ENCODE peak calls at places on chromosomes 6 and 20, in eight cellular contexts. T, K, U, X, H, B, C and O are unnamed samples.

GRCh38 chr20:32982617-32983458 is 21.4 kb downstream of the SUN5 start:
- DNase-seq in T (no peak), K (no peak), U (peak; percentile 44), X (peak; percentile 5), H (no peak), B (no peak), C (no peak), O (no peak)

GRCh38 chr6:134431306-134431919 is 113.5 kb upstream of the SGK1 start:
- DNase-seq in T (no peak), K (no peak), U (no peak), X (no peak), H (no peak), B (no peak), C (peak; percentile 71), O (no peak)

GRCh38 chr20:1907586-1907985 is 12.4 kb downstream of the SIRPA start:
- DNase-seq in T (no peak), K (no peak), U (no peak), X (peak; percentile 94), H (no peak), B (no peak), C (peak; percentile 44), O (no peak)

GRCh38 chr20:23397961-23398360 is 23.3 kb downstream of the NAPB start:
- DNase-seq in T (no peak), K (no peak), U (no peak), X (no peak), H (no peak), B (no peak), C (peak; percentile 69), O (no peak)

GRCh38 chr6:52598824-52599190 is 21.9 kb upstream of the TRAM2 start:
- DNase-seq in T (no peak), K (no peak), U (no peak), X (no peak), H (no peak), B (no peak), C (no peak), O (no peak)

GRCh38 chr6:112433457-112433856 is 86.3 kb downstream of the RFPL4B start:
- DNase-seq in T (no peak), K (no peak), U (no peak), X (no peak), H (no peak), B (no peak), C (no peak), O (no peak)

GRCh38 chr6:123519191-123519510 is 117.6 kb downstream of the TRDN start:
- DNase-seq in T (no peak), K (no peak), U (no peak), X (peak; percentile 84), H (peak; percentile 60), B (no peak), C (no peak), O (no peak)

GRCh38 chr20:48750941-48751620 is 76.7 kb downstream of the PREX1 start:
- DNase-seq in T (no peak), K (peak; percentile 46), U (peak; percentile 25), X (peak; percentile 61), H (no peak), B (no peak), C (no peak), O (no peak)

GRCh38 chr6:147022041-147022440 is 182.2 kb upstream of the STXBP5 start:
- DNase-seq in T (no peak), K (no peak), U (no peak), X (no peak), H (no peak), B (no peak), C (peak; percentile 48), O (no peak)

GRCh38 chr20:51412333-51412761 is 130.2 kb downstream of the NFATC2 start:
- DNase-seq in T (no peak), K (no peak), U (no peak), X (no peak), H (no peak), B (peak; percentile 33), C (peak; percentile 52), O (peak; percentile 42)

GRCh38 chr6:14924126-14925024 is 321.5 kb upstream of the JARID2 start:
- DNase-seq in T (no peak), K (no peak), U (peak; percentile 19), X (no peak), H (no peak), B (no peak), C (peak; percentile 55), O (no peak)

GRCh38 chr6:165774903-165775608 is 112.0 kb upstream of the PDE10A start:
- DNase-seq in T (no peak), K (no peak), U (no peak), X (peak; percentile 23), H (no peak), B (no peak), C (no peak), O (no peak)

GRCh38 chr6:136087986-136088385 is 162.1 kb downstream of the MTFR2 start:
- DNase-seq in T (no peak), K (no peak), U (no peak), X (no peak), H (no peak), B (no peak), C (peak; percentile 82), O (no peak)

GRCh38 chr6:92124126-92124525 is 1295.2 kb downstream of the EPHA7 start:
- DNase-seq in T (no peak), K (no peak), U (no peak), X (no peak), H (no peak), B (no peak), C (peak; percentile 45), O (no peak)

GRCh38 chr6:15331629-15332241 is 85.9 kb downstream of the JARID2 start:
- DNase-seq in T (no peak), K (no peak), U (no peak), X (no peak), H (no peak), B (no peak), C (no peak), O (no peak)

GRCh38 chr6:107173779-107174178 is 58.5 kb upstream of the BEND3 start:
- DNase-seq in T (no peak), K (no peak), U (no peak), X (no peak), H (no peak), B (no peak), C (peak; percentile 65), O (no peak)

GRCh38 chr20:24742989-24743388 is 206.1 kb upstream of the CST7 start:
- DNase-seq in T (no peak), K (no peak), U (no peak), X (no peak), H (no peak), B (no peak), C (no peak), O (no peak)

GRCh38 chr6:14177413-14178082 is 60.0 kb downstream of the CD83 start:
- DNase-seq in T (no peak), K (no peak), U (no peak), X (no peak), H (no peak), B (no peak), C (no peak), O (no peak)

GRCh38 chr6:30881392-30881986 is 2.8 kb upstream of the DDR1 start:
- DNase-seq in T (no peak), K (no peak), U (no peak), X (no peak), H (no peak), B (no peak), C (no peak), O (no peak)
- H3K4me1 ChIP-seq in T (peaks cover 44% of the 10 kb centered on the region), K (peaks cover 37% of the 10 kb centered on the region), U (peaks cover 53% of the 10 kb centered on the region), X (peaks cover 31% of the 10 kb centered on the region), H (peaks cover 60% of the 10 kb centered on the region), B (peaks cover 19% of the 10 kb centered on the region), C (peaks cover 36% of the 10 kb centered on the region), O (peaks cover 14% of the 10 kb centered on the region)

GRCh38 chr6:99712560-99712959 is 105.9 kb downstream of the PRDM13 start:
- DNase-seq in T (no peak), K (no peak), U (no peak), X (no peak), H (no peak), B (no peak), C (no peak), O (no peak)
- TF ChIP-seq CTCF in T (no peak), K (no peak), U (no peak), X (no peak), H (no peak), B (no peak), C (no peak), O (no peak)

GRCh38 chr6:142944126-142945066 is 580 bp downstream of the HIVEP2 start:
- DNase-seq in T (peak; percentile 52), K (peak; percentile 89), U (peak; percentile 86), X (peak; percentile 94), H (peak; percentile 78), B (peak; percentile 96), C (peak; percentile 90), O (peak; percentile 79)

GRCh38 chr6:142946181-142946923 is 1.4 kb upstream of the HIVEP2 start:
- DNase-seq in T (peak; percentile 95), K (peak; percentile 97), U (peak; percentile 98), X (peak; percentile 98), H (peak; percentile 93), B (peak; percentile 99), C (peak; percentile 98), O (peak; percentile 98)

GRCh38 chr6:142945071-142945445 is at the start of gene HIVEP2:
- DNase-seq in T (no peak), K (peak; percentile 91), U (peak; percentile 95), X (peak; percentile 93), H (peak; percentile 78), B (peak; percentile 93), C (peak; percentile 87), O (peak; percentile 82)

GRCh38 chr6:142946924-142947701 is 2.1 kb upstream of the HIVEP2 start:
- DNase-seq in T (no peak), K (peak; percentile 89), U (peak; percentile 94), X (peak; percentile 90), H (peak; percentile 68), B (peak; percentile 87), C (peak; percentile 68), O (peak; percentile 81)

DNA sequence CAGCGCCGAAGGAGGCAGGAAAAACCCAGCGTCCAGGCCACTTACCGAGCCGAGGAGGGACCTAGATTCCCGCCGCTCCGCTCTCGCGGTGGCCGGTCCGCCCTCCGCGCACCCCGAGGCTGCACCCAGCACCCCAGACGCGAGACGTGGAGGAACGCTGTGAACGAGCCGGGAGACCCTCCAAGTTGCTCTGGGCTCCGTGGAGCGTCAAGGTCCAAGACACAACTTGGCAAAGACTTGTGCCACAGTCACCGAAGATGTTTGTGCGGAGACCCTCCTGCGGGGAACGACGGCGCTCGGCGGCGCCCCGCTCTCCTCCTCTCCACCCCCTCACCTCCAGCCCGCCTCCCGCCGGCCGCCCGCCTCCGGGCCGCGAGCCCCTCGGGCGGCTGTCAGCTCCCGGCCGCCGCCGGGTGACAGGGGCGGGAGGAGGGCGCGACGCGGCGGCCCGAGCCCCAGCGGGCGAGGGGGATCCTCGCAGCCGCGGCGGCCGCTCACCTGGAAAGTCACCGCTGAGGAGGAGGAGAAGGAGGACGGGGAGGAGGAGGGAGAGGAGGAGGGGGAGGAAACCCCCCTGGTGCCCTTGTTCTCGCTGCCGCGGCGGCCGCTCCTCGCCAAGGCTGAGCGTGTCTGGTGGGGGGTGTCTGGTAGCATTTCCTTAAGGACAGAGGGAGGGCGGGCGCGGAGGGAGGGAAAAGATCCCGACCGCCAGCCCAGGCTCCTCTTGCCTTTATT is 637 bp upstream of the HIVEP2 start:
- DNase-seq in T (no peak), K (peak; percentile 63), U (peak; percentile 75), X (no peak), H (peak; percentile 24), B (peak; percentile 84), C (no peak), O (no peak)
- TF ChIP-seq POLR2A in T (no peak), K (no peak), U (no peak), X (no peak), H (no peak), B (no peak), C (peak; percentile 87), O (no peak)

DNA sequence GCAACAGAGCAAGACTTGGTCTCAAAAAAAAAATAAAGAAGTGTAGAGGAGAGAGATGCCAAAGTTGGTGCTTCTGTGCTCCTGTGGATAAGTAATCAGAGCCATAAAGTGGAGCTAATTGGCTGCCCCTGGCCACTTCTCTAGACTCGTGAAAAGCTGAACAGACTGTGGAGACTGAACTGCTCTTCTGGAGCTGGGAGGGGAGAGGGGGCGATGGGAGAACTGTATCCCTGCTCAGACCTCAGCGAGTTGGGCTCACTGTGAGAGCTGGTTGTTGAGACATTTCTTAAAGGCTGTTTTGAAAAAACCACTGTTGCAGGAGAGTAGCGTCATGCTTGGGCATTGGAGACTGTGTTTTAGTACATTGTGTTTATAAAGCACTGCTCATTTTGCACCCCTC is 125.7 kb downstream of the TCP11 start:
- DNase-seq in T (no peak), K (no peak), U (no peak), X (no peak), H (no peak), B (no peak), C (no peak), O (no peak)
- H3K4me1 ChIP-seq in T (no peaks in the 10 kb centered on the region), K (peaks cover 15% of the 10 kb centered on the region), U (peaks cover 25% of the 10 kb centered on the region), X (peaks cover 57% of the 10 kb centered on the region), H (peaks cover 76% of the 10 kb centered on the region), B (peaks cover 18% of the 10 kb centered on the region), C (peaks cover 29% of the 10 kb centered on the region), O (peaks cover 14% of the 10 kb centered on the region)